ENCODE peak calls at places on chromosomes 2 and 18, in eight cellular contexts. One of them, this sample, is unnamed.

GRCh38 chr2:20349457-20350034 is 1.1 kb downstream of the PUM2 start:
- DNase-seq in uterus: no peak
- DNase-seq in AG04449: no peak
- DNase-seq in astrocyte of the spinal cord: no peak
- DNase-seq in anterior cingulate cortex: no peak
- DNase-seq in right cardiac atrium: no peak
- DNase-seq in NCI-H2171 treated with DMSO at 0.1 percent for 48 hours: peak
- DNase-seq in activated CD4-positive, alpha-beta T cell treated with anti-CD3 and anti-CD28 coated beads, Interleukin-2, amount 10 ng/mL, durations not matched to agents 24 days and 14 days: peak
- DNase-seq in this sample: no peak

GRCh38 chr2:62216616-62217015 is 20.7 kb downstream of the B3GNT2 start:
- DNase-seq in uterus: peak
- DNase-seq in AG04449: peak
- DNase-seq in activated CD4-positive, alpha-beta T cell treated with anti-CD3 and anti-CD28 coated beads, Interleukin-2, amount 10 ng/mL, durations not matched to agents 24 days and 14 days: no peak
- DNase-seq in right cardiac atrium: no peak
- DNase-seq in NCI-H2171 treated with DMSO at 0.1 percent for 48 hours: no peak
- DNase-seq in anterior cingulate cortex: no peak
- DNase-seq in astrocyte of the spinal cord: peak
- DNase-seq in this sample: no peak

GRCh38 chr18:60100805-60101204 is 201.0 kb downstream of the PMAIP1 start:
- DNase-seq in astrocyte of the spinal cord: no peak
- DNase-seq in NCI-H2171 treated with DMSO at 0.1 percent for 48 hours: no peak
- DNase-seq in right cardiac atrium: no peak
- DNase-seq in uterus: no peak
- DNase-seq in activated CD4-positive, alpha-beta T cell treated with anti-CD3 and anti-CD28 coated beads, Interleukin-2, amount 10 ng/mL, durations not matched to agents 24 days and 14 days: no peak
- DNase-seq in anterior cingulate cortex: no peak
- DNase-seq in AG04449: no peak
- DNase-seq in this sample: no peak

GRCh38 chr18:11955299-11956029 is 25.8 kb upstream of the IMPA2 start:
- DNase-seq in activated CD4-positive, alpha-beta T cell treated with anti-CD3 and anti-CD28 coated beads, Interleukin-2, amount 10 ng/mL, durations not matched to agents 24 days and 14 days: no peak
- DNase-seq in right cardiac atrium: no peak
- DNase-seq in NCI-H2171 treated with DMSO at 0.1 percent for 48 hours: peak
- DNase-seq in AG04449: no peak
- DNase-seq in uterus: peak
- DNase-seq in anterior cingulate cortex: peak
- DNase-seq in astrocyte of the spinal cord: peak
- DNase-seq in this sample: no peak

GRCh38 chr2:239398536-239398935 is 2.3 kb downstream of the HDAC4 start:
- DNase-seq in activated CD4-positive, alpha-beta T cell treated with anti-CD3 and anti-CD28 coated beads, Interleukin-2, amount 10 ng/mL, durations not matched to agents 24 days and 14 days: no peak
- DNase-seq in anterior cingulate cortex: no peak
- DNase-seq in uterus: peak
- DNase-seq in NCI-H2171 treated with DMSO at 0.1 percent for 48 hours: peak
- DNase-seq in AG04449: no peak
- DNase-seq in right cardiac atrium: peak
- DNase-seq in astrocyte of the spinal cord: no peak
- DNase-seq in this sample: no peak

GRCh38 chr2:75844651-75845050 is 133.9 kb upstream of the GCFC2 start:
- DNase-seq in activated CD4-positive, alpha-beta T cell treated with anti-CD3 and anti-CD28 coated beads, Interleukin-2, amount 10 ng/mL, durations not matched to agents 24 days and 14 days: no peak
- DNase-seq in astrocyte of the spinal cord: peak
- DNase-seq in anterior cingulate cortex: no peak
- DNase-seq in NCI-H2171 treated with DMSO at 0.1 percent for 48 hours: no peak
- DNase-seq in uterus: no peak
- DNase-seq in right cardiac atrium: no peak
- DNase-seq in AG04449: no peak
- DNase-seq in this sample: no peak

GRCh38 chr2:224221455-224221913 is 180.4 kb downstream of the FAM124B start:
- DNase-seq in uterus: no peak
- DNase-seq in right cardiac atrium: no peak
- DNase-seq in activated CD4-positive, alpha-beta T cell treated with anti-CD3 and anti-CD28 coated beads, Interleukin-2, amount 10 ng/mL, durations not matched to agents 24 days and 14 days: no peak
- DNase-seq in astrocyte of the spinal cord: peak
- DNase-seq in AG04449: peak
- DNase-seq in anterior cingulate cortex: no peak
- DNase-seq in NCI-H2171 treated with DMSO at 0.1 percent for 48 hours: no peak
- DNase-seq in this sample: no peak

GRCh38 chr18:5649439-5649838 is 105.6 kb upstream of the EPB41L3 start:
- DNase-seq in anterior cingulate cortex: no peak
- DNase-seq in astrocyte of the spinal cord: no peak
- DNase-seq in right cardiac atrium: no peak
- DNase-seq in activated CD4-positive, alpha-beta T cell treated with anti-CD3 and anti-CD28 coated beads, Interleukin-2, amount 10 ng/mL, durations not matched to agents 24 days and 14 days: no peak
- DNase-seq in uterus: no peak
- DNase-seq in NCI-H2171 treated with DMSO at 0.1 percent for 48 hours: no peak
- DNase-seq in AG04449: no peak
- DNase-seq in this sample: no peak

GRCh38 chr18:10270160-10270571 is 184.3 kb upstream of the APCDD1 start:
- DNase-seq in uterus: no peak
- DNase-seq in activated CD4-positive, alpha-beta T cell treated with anti-CD3 and anti-CD28 coated beads, Interleukin-2, amount 10 ng/mL, durations not matched to agents 24 days and 14 days: no peak
- DNase-seq in astrocyte of the spinal cord: peak
- DNase-seq in anterior cingulate cortex: no peak
- DNase-seq in right cardiac atrium: peak
- DNase-seq in AG04449: no peak
- DNase-seq in NCI-H2171 treated with DMSO at 0.1 percent for 48 hours: no peak
- DNase-seq in this sample: no peak

GRCh38 chr2:19860022-19860421 is 41.8 kb downstream of the TTC32 start:
- DNase-seq in uterus: no peak
- DNase-seq in activated CD4-positive, alpha-beta T cell treated with anti-CD3 and anti-CD28 coated beads, Interleukin-2, amount 10 ng/mL, durations not matched to agents 24 days and 14 days: no peak
- DNase-seq in AG04449: no peak
- DNase-seq in astrocyte of the spinal cord: no peak
- DNase-seq in NCI-H2171 treated with DMSO at 0.1 percent for 48 hours: no peak
- DNase-seq in right cardiac atrium: no peak
- DNase-seq in anterior cingulate cortex: no peak
- DNase-seq in this sample: no peak

GRCh38 chr18:46261799-46262198 is 157.6 kb downstream of the HAUS1 start:
- DNase-seq in uterus: no peak
- DNase-seq in activated CD4-positive, alpha-beta T cell treated with anti-CD3 and anti-CD28 coated beads, Interleukin-2, amount 10 ng/mL, durations not matched to agents 24 days and 14 days: no peak
- DNase-seq in NCI-H2171 treated with DMSO at 0.1 percent for 48 hours: no peak
- DNase-seq in right cardiac atrium: no peak
- DNase-seq in AG04449: no peak
- DNase-seq in anterior cingulate cortex: no peak
- DNase-seq in astrocyte of the spinal cord: no peak
- DNase-seq in this sample: no peak

GRCh38 chr2:31122133-31122532 is 16.1 kb downstream of the GALNT14 start:
- DNase-seq in right cardiac atrium: no peak
- DNase-seq in uterus: no peak
- DNase-seq in NCI-H2171 treated with DMSO at 0.1 percent for 48 hours: no peak
- DNase-seq in anterior cingulate cortex: no peak
- DNase-seq in activated CD4-positive, alpha-beta T cell treated with anti-CD3 and anti-CD28 coated beads, Interleukin-2, amount 10 ng/mL, durations not matched to agents 24 days and 14 days: no peak
- DNase-seq in AG04449: no peak
- DNase-seq in astrocyte of the spinal cord: no peak
- DNase-seq in this sample: no peak

GRCh38 chr2:165621086-165621560 is 151.6 kb downstream of the CSRNP3 start:
- DNase-seq in anterior cingulate cortex: no peak
- DNase-seq in astrocyte of the spinal cord: peak
- DNase-seq in NCI-H2171 treated with DMSO at 0.1 percent for 48 hours: no peak
- DNase-seq in right cardiac atrium: no peak
- DNase-seq in AG04449: no peak
- DNase-seq in uterus: no peak
- DNase-seq in activated CD4-positive, alpha-beta T cell treated with anti-CD3 and anti-CD28 coated beads, Interleukin-2, amount 10 ng/mL, durations not matched to agents 24 days and 14 days: no peak
- DNase-seq in this sample: no peak

GRCh38 chr2:1884933-1885580 is 140.7 kb upstream of the PXDN start:
- DNase-seq in NCI-H2171 treated with DMSO at 0.1 percent for 48 hours: no peak
- DNase-seq in astrocyte of the spinal cord: peak
- DNase-seq in activated CD4-positive, alpha-beta T cell treated with anti-CD3 and anti-CD28 coated beads, Interleukin-2, amount 10 ng/mL, durations not matched to agents 24 days and 14 days: no peak
- DNase-seq in anterior cingulate cortex: no peak
- DNase-seq in uterus: no peak
- DNase-seq in AG04449: no peak
- DNase-seq in right cardiac atrium: no peak
- DNase-seq in this sample: no peak

GRCh38 chr2:54666131-54666637 is 57.3 kb upstream of the EML6 start:
- DNase-seq in activated CD4-positive, alpha-beta T cell treated with anti-CD3 and anti-CD28 coated beads, Interleukin-2, amount 10 ng/mL, durations not matched to agents 24 days and 14 days: no peak
- DNase-seq in AG04449: peak
- DNase-seq in right cardiac atrium: no peak
- DNase-seq in anterior cingulate cortex: no peak
- DNase-seq in astrocyte of the spinal cord: peak
- DNase-seq in uterus: peak
- DNase-seq in NCI-H2171 treated with DMSO at 0.1 percent for 48 hours: no peak
- DNase-seq in this sample: no peak

GRCh38 chr2:228699400-228699799 is 517.9 kb upstream of the SPHKAP start:
- DNase-seq in astrocyte of the spinal cord: peak
- DNase-seq in AG04449: no peak
- DNase-seq in right cardiac atrium: no peak
- DNase-seq in activated CD4-positive, alpha-beta T cell treated with anti-CD3 and anti-CD28 coated beads, Interleukin-2, amount 10 ng/mL, durations not matched to agents 24 days and 14 days: no peak
- DNase-seq in uterus: no peak
- DNase-seq in anterior cingulate cortex: no peak
- DNase-seq in NCI-H2171 treated with DMSO at 0.1 percent for 48 hours: no peak
- DNase-seq in this sample: no peak

GRCh38 chr2:6545795-6546194 is 319.9 kb downstream of the CMPK2 start:
- DNase-seq in AG04449: no peak
- DNase-seq in NCI-H2171 treated with DMSO at 0.1 percent for 48 hours: no peak
- DNase-seq in right cardiac atrium: no peak
- DNase-seq in uterus: no peak
- DNase-seq in astrocyte of the spinal cord: no peak
- DNase-seq in anterior cingulate cortex: no peak
- DNase-seq in activated CD4-positive, alpha-beta T cell treated with anti-CD3 and anti-CD28 coated beads, Interleukin-2, amount 10 ng/mL, durations not matched to agents 24 days and 14 days: no peak
- DNase-seq in this sample: no peak

GRCh38 chr2:174341301-174341994 is 6.7 kb downstream of the SP9 start:
- DNase-seq in uterus: peak
- DNase-seq in anterior cingulate cortex: peak
- DNase-seq in right cardiac atrium: peak
- DNase-seq in astrocyte of the spinal cord: peak
- DNase-seq in NCI-H2171 treated with DMSO at 0.1 percent for 48 hours: peak
- DNase-seq in AG04449: no peak
- DNase-seq in activated CD4-positive, alpha-beta T cell treated with anti-CD3 and anti-CD28 coated beads, Interleukin-2, amount 10 ng/mL, durations not matched to agents 24 days and 14 days: peak
- DNase-seq in this sample: peak

GRCh38 chr2:189866296-189866695 is 82.0 kb downstream of the PMS1 start:
- DNase-seq in anterior cingulate cortex: no peak
- DNase-seq in astrocyte of the spinal cord: no peak
- DNase-seq in AG04449: no peak
- DNase-seq in right cardiac atrium: no peak
- DNase-seq in uterus: no peak
- DNase-seq in activated CD4-positive, alpha-beta T cell treated with anti-CD3 and anti-CD28 coated beads, Interleukin-2, amount 10 ng/mL, durations not matched to agents 24 days and 14 days: no peak
- DNase-seq in NCI-H2171 treated with DMSO at 0.1 percent for 48 hours: no peak
- DNase-seq in this sample: no peak

GRCh38 chr2:172484253-172484652 is 56.9 kb downstream of the ITGA6 start:
- DNase-seq in uterus: no peak
- DNase-seq in activated CD4-positive, alpha-beta T cell treated with anti-CD3 and anti-CD28 coated beads, Interleukin-2, amount 10 ng/mL, durations not matched to agents 24 days and 14 days: peak
- DNase-seq in NCI-H2171 treated with DMSO at 0.1 percent for 48 hours: peak
- DNase-seq in anterior cingulate cortex: no peak
- DNase-seq in astrocyte of the spinal cord: peak
- DNase-seq in AG04449: no peak
- DNase-seq in right cardiac atrium: no peak
- DNase-seq in this sample: no peak

GRCh38 chr2:67717692-67718091 is 320.6 kb downstream of the ETAA1 start:
- DNase-seq in astrocyte of the spinal cord: no peak
- DNase-seq in anterior cingulate cortex: no peak
- DNase-seq in NCI-H2171 treated with DMSO at 0.1 percent for 48 hours: peak
- DNase-seq in AG04449: no peak
- DNase-seq in right cardiac atrium: no peak
- DNase-seq in uterus: no peak
- DNase-seq in activated CD4-positive, alpha-beta T cell treated with anti-CD3 and anti-CD28 coated beads, Interleukin-2, amount 10 ng/mL, durations not matched to agents 24 days and 14 days: no peak
- DNase-seq in this sample: no peak

GRCh38 chr2:18077211-18077610 is 198.7 kb downstream of the KCNS3 start:
- DNase-seq in AG04449: no peak
- DNase-seq in NCI-H2171 treated with DMSO at 0.1 percent for 48 hours: no peak
- DNase-seq in activated CD4-positive, alpha-beta T cell treated with anti-CD3 and anti-CD28 coated beads, Interleukin-2, amount 10 ng/mL, durations not matched to agents 24 days and 14 days: no peak
- DNase-seq in anterior cingulate cortex: no peak
- DNase-seq in astrocyte of the spinal cord: no peak
- DNase-seq in uterus: no peak
- DNase-seq in right cardiac atrium: no peak
- DNase-seq in this sample: no peak

GRCh38 chr18:49664086-49664890 is 102.4 kb downstream of the LIPG start:
- DNase-seq in right cardiac atrium: peak
- DNase-seq in NCI-H2171 treated with DMSO at 0.1 percent for 48 hours: no peak
- DNase-seq in AG04449: no peak
- DNase-seq in uterus: peak
- DNase-seq in activated CD4-positive, alpha-beta T cell treated with anti-CD3 and anti-CD28 coated beads, Interleukin-2, amount 10 ng/mL, durations not matched to agents 24 days and 14 days: no peak
- DNase-seq in anterior cingulate cortex: no peak
- DNase-seq in astrocyte of the spinal cord: no peak
- DNase-seq in this sample: no peak

GRCh38 chr2:159267926-159268325 is 18.6 kb downstream of the WDSUB1 start:
- DNase-seq in uterus: no peak
- DNase-seq in NCI-H2171 treated with DMSO at 0.1 percent for 48 hours: no peak
- DNase-seq in right cardiac atrium: no peak
- DNase-seq in AG04449: no peak
- DNase-seq in anterior cingulate cortex: no peak
- DNase-seq in activated CD4-positive, alpha-beta T cell treated with anti-CD3 and anti-CD28 coated beads, Interleukin-2, amount 10 ng/mL, durations not matched to agents 24 days and 14 days: no peak
- DNase-seq in astrocyte of the spinal cord: peak
- DNase-seq in this sample: no peak

GRCh38 chr2:216214768-216215167 is 105.6 kb downstream of the XRCC5 start:
- DNase-seq in uterus: no peak
- DNase-seq in anterior cingulate cortex: no peak
- DNase-seq in NCI-H2171 treated with DMSO at 0.1 percent for 48 hours: no peak
- DNase-seq in astrocyte of the spinal cord: no peak
- DNase-seq in right cardiac atrium: no peak
- DNase-seq in AG04449: no peak
- DNase-seq in activated CD4-positive, alpha-beta T cell treated with anti-CD3 and anti-CD28 coated beads, Interleukin-2, amount 10 ng/mL, durations not matched to agents 24 days and 14 days: peak
- DNase-seq in this sample: no peak

GRCh38 chr2:216695401-216695821 is at the start of gene IGFBP5:
- DNase-seq in uterus: peak
- DNase-seq in anterior cingulate cortex: peak
- DNase-seq in activated CD4-positive, alpha-beta T cell treated with anti-CD3 and anti-CD28 coated beads, Interleukin-2, amount 10 ng/mL, durations not matched to agents 24 days and 14 days: no peak
- DNase-seq in right cardiac atrium: peak
- DNase-seq in astrocyte of the spinal cord: peak
- DNase-seq in NCI-H2171 treated with DMSO at 0.1 percent for 48 hours: peak
- DNase-seq in AG04449: no peak
- DNase-seq in this sample: peak

GRCh38 chr2:191304939-191305875 is 60.0 kb downstream of the MYO1B start:
- DNase-seq in NCI-H2171 treated with DMSO at 0.1 percent for 48 hours: peak
- DNase-seq in right cardiac atrium: peak
- DNase-seq in anterior cingulate cortex: no peak
- DNase-seq in AG04449: no peak
- DNase-seq in astrocyte of the spinal cord: peak
- DNase-seq in activated CD4-positive, alpha-beta T cell treated with anti-CD3 and anti-CD28 coated beads, Interleukin-2, amount 10 ng/mL, durations not matched to agents 24 days and 14 days: no peak
- DNase-seq in uterus: peak
- DNase-seq in this sample: no peak

GRCh38 chr18:69727912-69728572 is 219.6 kb downstream of the CD226 start:
- DNase-seq in NCI-H2171 treated with DMSO at 0.1 percent for 48 hours: no peak
- DNase-seq in anterior cingulate cortex: no peak
- DNase-seq in AG04449: no peak
- DNase-seq in astrocyte of the spinal cord: no peak
- DNase-seq in right cardiac atrium: no peak
- DNase-seq in uterus: no peak
- DNase-seq in activated CD4-positive, alpha-beta T cell treated with anti-CD3 and anti-CD28 coated beads, Interleukin-2, amount 10 ng/mL, durations not matched to agents 24 days and 14 days: no peak
- DNase-seq in this sample: no peak

GRCh38 chr2:168970860-168971650 is 60.1 kb downstream of the ABCB11 start:
- DNase-seq in uterus: no peak
- DNase-seq in activated CD4-positive, alpha-beta T cell treated with anti-CD3 and anti-CD28 coated beads, Interleukin-2, amount 10 ng/mL, durations not matched to agents 24 days and 14 days: no peak
- DNase-seq in anterior cingulate cortex: no peak
- DNase-seq in astrocyte of the spinal cord: no peak
- DNase-seq in AG04449: no peak
- DNase-seq in NCI-H2171 treated with DMSO at 0.1 percent for 48 hours: no peak
- DNase-seq in right cardiac atrium: no peak
- DNase-seq in this sample: no peak

GRCh38 chr18:69638056-69638455 is 237.4 kb downstream of the DOK6 start:
- DNase-seq in right cardiac atrium: no peak
- DNase-seq in astrocyte of the spinal cord: no peak
- DNase-seq in AG04449: no peak
- DNase-seq in uterus: no peak
- DNase-seq in activated CD4-positive, alpha-beta T cell treated with anti-CD3 and anti-CD28 coated beads, Interleukin-2, amount 10 ng/mL, durations not matched to agents 24 days and 14 days: no peak
- DNase-seq in anterior cingulate cortex: no peak
- DNase-seq in NCI-H2171 treated with DMSO at 0.1 percent for 48 hours: no peak
- DNase-seq in this sample: no peak

GRCh38 chr2:67389286-67389685 is 7.8 kb upstream of the ETAA1 start:
- DNase-seq in AG04449: no peak
- DNase-seq in anterior cingulate cortex: no peak
- DNase-seq in uterus: no peak
- DNase-seq in activated CD4-positive, alpha-beta T cell treated with anti-CD3 and anti-CD28 coated beads, Interleukin-2, amount 10 ng/mL, durations not matched to agents 24 days and 14 days: no peak
- DNase-seq in right cardiac atrium: no peak
- DNase-seq in astrocyte of the spinal cord: peak
- DNase-seq in NCI-H2171 treated with DMSO at 0.1 percent for 48 hours: no peak
- DNase-seq in this sample: no peak

GRCh38 chr2:201939366-201939985 is 94.2 kb upstream of the FZD7 start:
- DNase-seq in astrocyte of the spinal cord: no peak
- DNase-seq in AG04449: no peak
- DNase-seq in anterior cingulate cortex: no peak
- DNase-seq in right cardiac atrium: no peak
- DNase-seq in NCI-H2171 treated with DMSO at 0.1 percent for 48 hours: peak
- DNase-seq in uterus: no peak
- DNase-seq in activated CD4-positive, alpha-beta T cell treated with anti-CD3 and anti-CD28 coated beads, Interleukin-2, amount 10 ng/mL, durations not matched to agents 24 days and 14 days: no peak
- DNase-seq in this sample: no peak

GRCh38 chr18:46262856-46263255 is 158.7 kb downstream of the HAUS1 start:
- DNase-seq in uterus: no peak
- DNase-seq in AG04449: no peak
- DNase-seq in NCI-H2171 treated with DMSO at 0.1 percent for 48 hours: no peak
- DNase-seq in astrocyte of the spinal cord: no peak
- DNase-seq in anterior cingulate cortex: no peak
- DNase-seq in right cardiac atrium: no peak
- DNase-seq in activated CD4-positive, alpha-beta T cell treated with anti-CD3 and anti-CD28 coated beads, Interleukin-2, amount 10 ng/mL, durations not matched to agents 24 days and 14 days: peak
- DNase-seq in this sample: no peak

GRCh38 chr2:65299246-65299645 is 71.6 kb downstream of the ACTR2 start:
- DNase-seq in AG04449: no peak
- DNase-seq in NCI-H2171 treated with DMSO at 0.1 percent for 48 hours: no peak
- DNase-seq in anterior cingulate cortex: no peak
- DNase-seq in uterus: no peak
- DNase-seq in activated CD4-positive, alpha-beta T cell treated with anti-CD3 and anti-CD28 coated beads, Interleukin-2, amount 10 ng/mL, durations not matched to agents 24 days and 14 days: peak
- DNase-seq in astrocyte of the spinal cord: no peak
- DNase-seq in right cardiac atrium: no peak
- DNase-seq in this sample: no peak